ENCODE peak calls at places on chromosomes 11 and 22, in eight cellular contexts. J is AG09319, X is astrocyte of the spinal cord, B is H7, E is EH, A is Ammon's horn, C is B cell, U is stromal cell of bone marrow. W is an unnamed sample.

GRCh38 chr11:2933376-2934056 is 4.3 kb upstream of the PHLDA2 start:
- DNase-seq in J (peak; percentile 72), X (peak; percentile 80), B (peak; percentile 72), E (peak; percentile 92), A (peak; percentile 52), C (peak; percentile 39), U (peak; percentile 78), W (no peak)

GRCh38 chr11:108538022-108538424 is 39.8 kb upstream of the POGLUT3 start:
- DNase-seq in J (no peak), X (no peak), B (no peak), E (no peak), A (no peak), C (no peak), U (no peak), W (no peak)

GRCh38 chr22:50087646-50088045 is 2.2 kb upstream of the MOV10L1 start:
- DNase-seq in J (no peak), X (no peak), B (no peak), E (no peak), A (no peak), C (no peak), U (no peak), W (no peak)

GRCh38 chr11:10197091-10197490 is 96.9 kb downstream of the SBF2 start:
- DNase-seq in J (peak; percentile 41), X (no peak), B (no peak), E (peak; percentile 87), A (no peak), C (no peak), U (peak; percentile 41), W (no peak)

GRCh38 chr11:105179542-105180278 is 40.1 kb upstream of the CARD18 start:
- DNase-seq in J (no peak), X (no peak), B (no peak), E (no peak), A (no peak), C (no peak), U (no peak), W (no peak)

GRCh38 chr11:8983552-8983951 is 19.3 kb upstream of the TMEM9B start:
- DNase-seq in J (no peak), X (no peak), B (no peak), E (no peak), A (no peak), C (no peak), U (no peak), W (no peak)

GRCh38 chr11:20213790-20214189 is 53.5 kb upstream of the DBX1 start:
- DNase-seq in J (no peak), X (no peak), B (no peak), E (no peak), A (no peak), C (no peak), U (no peak), W (no peak)

GRCh38 chr11:5507177-5507576 is 2.6 kb downstream of the UBQLN3 start:
- DNase-seq in J (no peak), X (no peak), B (no peak), E (no peak), A (no peak), C (no peak), U (no peak), W (no peak)

GRCh38 chr11:59267196-59267595 is 54.5 kb upstream of the MPEG1 start:
- DNase-seq in J (no peak), X (no peak), B (no peak), E (no peak), A (no peak), C (no peak), U (no peak), W (no peak)

GRCh38 chr11:45751430-45751829 is 53.5 kb upstream of the SLC35C1 start:
- DNase-seq in J (no peak), X (no peak), B (peak; percentile 80), E (no peak), A (peak; percentile 47), C (no peak), U (no peak), W (peak; percentile 35)

GRCh38 chr11:35192347-35192746 is 53.4 kb downstream of the CD44 start:
- DNase-seq in J (no peak), X (no peak), B (no peak), E (peak; percentile 53), A (no peak), C (no peak), U (no peak), W (no peak)

GRCh38 chr11:68845351-68846002 is 3.8 kb upstream of the CPT1A start:
- DNase-seq in J (no peak), X (no peak), B (no peak), E (no peak), A (no peak), C (no peak), U (no peak), W (no peak)

GRCh38 chr11:93219440-93219839 is 21.6 kb upstream of the SLC36A4 start:
- DNase-seq in J (no peak), X (no peak), B (no peak), E (no peak), A (no peak), C (no peak), U (no peak), W (no peak)

GRCh38 chr22:37183432-37184379 is 4.3 kb downstream of the C1QTNF6 start:
- DNase-seq in J (no peak), X (no peak), B (no peak), E (no peak), A (no peak), C (no peak), U (no peak), W (no peak)

GRCh38 chr11:44601471-44602370 is 36.3 kb downstream of the CD82 start:
- DNase-seq in J (no peak), X (no peak), B (no peak), E (no peak), A (no peak), C (peak; percentile 79), U (no peak), W (no peak)

GRCh38 chr11:2775083-2775625 is 75.4 kb upstream of the KCNQ1OT1 start:
- DNase-seq in J (no peak), X (no peak), B (no peak), E (no peak), A (no peak), C (no peak), U (no peak), W (no peak)

GRCh38 chr22:42817556-42817955 is 39.5 kb downstream of the ARFGAP3 start:
- DNase-seq in J (no peak), X (no peak), B (no peak), E (no peak), A (no peak), C (no peak), U (no peak), W (no peak)